ENCODE peak calls at places on chromosomes 4 and X, in four cellular contexts. V is HuH-7, Q is B cell, Z is hepatocyte. P is an unnamed sample.

GRCh38 chr4:95929448-95930064 is 89.7 kb downstream of the PDHA2 start:
- DNase-seq in Z (no peak), Q (no peak), V (no peak), P (no peak)

GRCh38 chrX:13652256-13653021 is 502 bp upstream of the TCEANC start:
- DNase-seq in Q (no peak), V (no peak), Z (no peak), P (no peak)

GRCh38 chr4:70715097-70715496 is 6.7 kb upstream of the RUFY3 start:
- DNase-seq in Z (no peak), Q (no peak), V (no peak), P (no peak)

GRCh38 chr4:7154351-7154981 is 37.9 kb upstream of the SORCS2 start:
- DNase-seq in Z (no peak), V (no peak), Q (no peak), P (no peak)

GRCh38 chr4:112312610-112313239 is 15.6 kb downstream of the ALPK1 start:
- DNase-seq in Q (peak), Z (no peak), V (no peak), P (no peak)

GRCh38 chr4:69800599-69800998 is 40.2 kb upstream of the SULT1B1 start:
- DNase-seq in Z (no peak), Q (no peak), V (no peak), P (no peak)

GRCh38 chrX:101417981-101418841 is 10.2 kb downstream of the HNRNPH2 start:
- DNase-seq in Q (peak), Z (peak), V (peak), P (peak)

GRCh38 chr4:129623233-129623632 is 527.3 kb downstream of the C4orf33 start:
- DNase-seq in Q (no peak), V (no peak), Z (no peak), P (no peak)

GRCh38 chr4:106149911-106150310 is 166.1 kb downstream of the TBCK start:
- DNase-seq in V (no peak), Q (no peak), Z (no peak), P (no peak)

GRCh38 chr4:121154103-121154515 is 10.0 kb downstream of the TNIP3 start:
- DNase-seq in Q (no peak), Z (no peak), V (no peak), P (no peak)

GRCh38 chr4:82586055-82586454 is 24.3 kb upstream of the TMEM150C start:
- DNase-seq in Z (no peak), V (no peak), Q (no peak), P (no peak)

GRCh38 chr4:152100378-152101201 is 339.8 kb upstream of the GATB start:
- DNase-seq in Z (no peak), V (no peak), Q (peak), P (no peak)

GRCh38 chr4:3801931-3802550 is 35.9 kb downstream of the ADRA2C start:
- DNase-seq in Z (no peak), V (no peak), Q (no peak), P (no peak)